ENCODE peak calls at places on chromosomes 2 and 18, in four cellular contexts. I is PC-9, M is SW 1271, Y is left cardiac atrium. Z is an unnamed sample.

GRCh38 chr2:151043484-151043883 is 218.2 kb downstream of the RBM43 start:
- DNase-seq in M (no peak), I (peak; percentile 87), Y (no peak), Z (no peak)

GRCh38 chr18:23740105-23740830 is 51.0 kb downstream of the LAMA3 start:
- DNase-seq in Y (peak; percentile 41), I (peak; percentile 37), M (no peak), Z (no peak)

GRCh38 chr18:35376742-35377695 is at the start of gene ZNF396:
- DNase-seq in M (peak; percentile 37), I (no peak), Y (peak; percentile 89), Z (peak; percentile 50)

GRCh38 chr2:220555961-220556360 is 928.5 kb downstream of the SLC4A3 start:
- DNase-seq in Y (no peak), I (no peak), M (no peak), Z (no peak)

GRCh38 chr2:146931109-146931508 is 913.7 kb upstream of the ACVR2A start:
- DNase-seq in M (no peak), I (no peak), Y (no peak), Z (no peak)

GRCh38 chr2:120511546-120512320 is 165.8 kb downstream of the INHBB start:
- DNase-seq in Y (no peak), I (no peak), M (no peak), Z (no peak)

GRCh38 chr18:46426311-46427047 is 230.5 kb downstream of the LOXHD1 start:
- DNase-seq in Y (no peak), I (no peak), M (no peak), Z (no peak)

GRCh38 chr2:23375448-23375847 is 9.5 kb upstream of the KLHL29 start:
- DNase-seq in Y (no peak), M (peak; percentile 31), I (peak; percentile 61), Z (no peak)

GRCh38 chr2:159904127-159904564 is 106.1 kb upstream of the CD302 start:
- DNase-seq in I (no peak), M (no peak), Y (peak; percentile 26), Z (peak; percentile 32)

GRCh38 chr2:69177785-69178636 is 165.0 kb downstream of the ANTXR1 start:
- DNase-seq in Y (peak; percentile 94), M (peak; percentile 24), I (peak; percentile 68), Z (no peak)

GRCh38 chr2:42047488-42048317 is at the start of gene PKDCC:
- DNase-seq in M (peak; percentile 46), I (no peak), Y (peak; percentile 90), Z (no peak)

GRCh38 chr2:203177361-203177760 is 61.5 kb upstream of the CYP20A1 start:
- DNase-seq in I (no peak), M (no peak), Y (no peak), Z (no peak)

GRCh38 chr2:65800998-65801397 is 368.6 kb upstream of the SPRED2 start:
- DNase-seq in I (no peak), M (no peak), Y (no peak), Z (no peak)

GRCh38 chr2:191478754-191479679 is 198.9 kb upstream of the NABP1 start:
- DNase-seq in Y (peak; percentile 60), M (no peak), I (no peak), Z (no peak)

GRCh38 chr18:22346342-22346967 is 71.3 kb downstream of the CTAGE1 start:
- DNase-seq in Y (peak; percentile 87), M (no peak), I (peak; percentile 56), Z (no peak)

GRCh38 chr2:140627136-140627535 is 1503.7 kb downstream of the LRP1B start:
- DNase-seq in I (no peak), M (no peak), Y (no peak), Z (no peak)

GRCh38 chr2:164061129-164061746 is 325.4 kb upstream of the FIGN start:
- DNase-seq in Y (peak; percentile 23), I (no peak), M (no peak), Z (no peak)

GRCh38 chr2:28359222-28360065 is 33.2 kb upstream of the FOSL2 start:
- DNase-seq in Y (no peak), M (no peak), I (peak; percentile 93), Z (peak; percentile 54)

GRCh38 chr18:13288509-13289138 is 70.1 kb downstream of the LDLRAD4 start:
- DNase-seq in Y (no peak), M (no peak), I (no peak), Z (no peak)

GRCh38 chr2:96872591-96873349 is 2.9 kb upstream of the SEMA4C start:
- DNase-seq in Y (no peak), M (no peak), I (peak; percentile 69), Z (no peak)

GRCh38 chr2:145740302-145740701 is 1220.4 kb upstream of the ZEB2 start:
- DNase-seq in Y (no peak), M (no peak), I (no peak), Z (no peak)

GRCh38 chr2:228875152-228875875 is 395.8 kb downstream of the PID1 start:
- DNase-seq in I (no peak), Y (no peak), M (no peak), Z (no peak)

GRCh38 chr2:120396519-120397361 is 50.8 kb downstream of the INHBB start:
- DNase-seq in I (no peak), Y (no peak), M (no peak), Z (no peak)

GRCh38 chr2:188441288-188441947 is 149.7 kb downstream of the GULP1 start:
- DNase-seq in M (no peak), I (no peak), Y (no peak), Z (no peak)

GRCh38 chr18:38790303-38790702 is 1224.7 kb upstream of the CELF4 start:
- DNase-seq in Y (no peak), I (no peak), M (no peak), Z (no peak)

GRCh38 chr2:214810670-214811069 is 1.2 kb upstream of the BARD1 start:
- DNase-seq in I (no peak), Y (peak; percentile 24), M (no peak), Z (no peak)

GRCh38 chr2:144596074-144596871 is 76.4 kb upstream of the ZEB2 start:
- DNase-seq in Y (peak; percentile 20), I (peak; percentile 39), M (no peak), Z (peak; percentile 40)

GRCh38 chr18:61850756-61851155 is 42.1 kb downstream of the RNF152 start:
- DNase-seq in I (no peak), Y (no peak), M (no peak), Z (no peak)

GRCh38 chr2:217795706-217796465 is 206.9 kb downstream of the TNS1 start:
- DNase-seq in Y (no peak), I (no peak), M (no peak), Z (no peak)

GRCh38 chr18:48022531-48023330 is 92.3 kb upstream of the SMAD2 start:
- DNase-seq in Y (no peak), M (peak; percentile 0), I (peak; percentile 71), Z (no peak)

Z was measured in T-helper 1 cell.